ENCODE peak calls at places on chromosome 11, in seven cellular contexts. G is IMR-90, P is stomach, X is GM12878, O is prostate gland, T is ovary, H is heart left ventricle. N is an unnamed sample.

GRCh38 chr11:66728760-66729385 is at the start of gene SPTBN2:
- DNase-seq in G (no peak), X (no peak), T (no peak), H (no peak), P (no peak), O (no peak), N (no peak)

GRCh38 chr11:132872223-132872622 is 660.1 kb downstream of the OPCML start:
- DNase-seq in G (no peak), O (no peak), X (no peak), H (no peak), P (no peak), T (no peak), N (no peak)

GRCh38 chr11:63639195-63639832 is 25.1 kb upstream of the PLAAT3 start:
- DNase-seq in P (no peak), X (no peak), O (no peak), G (peak; percentile 27), T (no peak), H (no peak), N (no peak)

GRCh38 chr11:35138949-35139881 is at the start of gene CD44:
- DNase-seq in X (no peak), O (peak; percentile 79), T (peak; percentile 34), G (peak; percentile 86), H (peak; percentile 77), P (peak; percentile 66), N (peak; percentile 75)

GRCh38 chr11:36899796-36900195 is 301.8 kb upstream of the RAG2 start:
- DNase-seq in H (no peak), X (no peak), P (no peak), T (no peak), O (no peak), G (no peak), N (no peak)

GRCh38 chr11:77026743-77027142 is 7.5 kb upstream of the B3GNT6 start:
- DNase-seq in P (no peak), O (no peak), T (no peak), G (no peak), H (no peak), X (no peak), N (no peak)

GRCh38 chr11:62383822-62384221 is 35.0 kb upstream of the SCGB1A1 start:
- DNase-seq in G (no peak), H (no peak), O (no peak), P (peak; percentile 11), T (no peak), X (no peak), N (no peak)

GRCh38 chr11:128552783-128553661 is 34.3 kb downstream of the ETS1 start:
- DNase-seq in G (peak; percentile 87), O (no peak), H (no peak), T (no peak), X (peak; percentile 95), P (no peak), N (no peak)

GRCh38 chr11:35151896-35152295 is 12.9 kb downstream of the CD44 start:
- DNase-seq in G (no peak), O (no peak), T (no peak), X (no peak), P (no peak), H (no peak), N (no peak)

GRCh38 chr11:35066783-35067476 is 72.0 kb upstream of the CD44 start:
- DNase-seq in O (no peak), H (no peak), G (no peak), P (no peak), T (no peak), X (no peak), N (no peak)

GRCh38 chr11:821513-822371 is 3.0 kb downstream of the PNPLA2 start:
- DNase-seq in H (peak; percentile 78), X (no peak), O (no peak), G (no peak), P (no peak), T (no peak), N (no peak)

GRCh38 chr11:818396-819128 is at the start of gene PNPLA2:
- DNase-seq in O (no peak), P (peak; percentile 64), H (no peak), G (no peak), T (no peak), X (no peak), N (no peak)

GRCh38 chr11:819943-820649 is 1.4 kb downstream of the PNPLA2 start:
- DNase-seq in X (no peak), G (peak; percentile 59), H (peak; percentile 93), P (peak; percentile 97), T (peak; percentile 82), O (peak; percentile 87), N (peak; percentile 77)

GRCh38 chr11:819129-819931 is 616 bp downstream of the PNPLA2 start:
- DNase-seq in X (no peak), H (peak; percentile 97), T (peak; percentile 93), P (peak; percentile 96), O (peak; percentile 93), G (peak; percentile 73), N (no peak)

DNA sequence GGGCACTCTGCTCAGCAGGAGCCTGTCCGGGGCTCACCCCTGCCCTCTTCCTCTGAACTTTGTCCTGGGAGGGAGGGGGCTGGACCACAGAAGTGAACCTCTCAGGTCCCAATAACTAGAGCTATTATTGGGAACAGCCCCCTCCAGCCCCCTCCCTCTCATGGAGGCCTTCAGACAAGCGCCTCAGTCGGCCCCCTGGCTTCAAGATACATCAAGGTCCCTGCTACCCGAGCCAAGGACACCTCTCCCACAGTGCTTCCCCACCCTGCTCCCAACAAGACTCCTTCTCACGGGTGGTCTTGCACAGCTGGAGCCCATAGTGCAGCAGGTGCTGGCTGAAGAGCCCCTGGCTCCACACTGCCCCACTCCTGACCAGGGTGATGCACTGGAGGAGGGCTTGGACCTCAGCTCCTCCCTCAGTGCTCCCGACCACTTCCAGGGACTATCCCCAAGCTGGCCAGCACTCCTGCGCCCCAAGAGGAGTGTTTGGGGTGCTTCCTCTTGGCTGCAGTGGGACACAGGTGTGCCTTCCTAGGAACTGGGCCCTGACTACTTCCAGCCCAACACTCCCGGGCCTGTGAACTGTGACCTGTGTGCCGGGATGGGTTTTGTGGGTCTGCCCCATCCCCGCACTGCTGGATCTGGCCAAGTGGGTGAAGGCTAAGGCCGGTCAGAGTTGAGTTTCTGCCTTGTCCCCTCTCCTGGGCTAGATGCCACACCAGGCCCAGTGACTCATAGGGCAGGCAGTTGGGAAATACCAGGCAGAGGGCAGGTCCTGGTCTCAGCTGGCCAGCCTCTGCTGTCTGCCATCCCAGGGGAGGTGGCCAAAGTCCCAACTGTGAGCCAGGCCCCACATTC is 2.2 kb downstream of the PNPLA2 start:
- DNase-seq in O (no peak), H (peak; percentile 90), G (peak; percentile 56), T (no peak), P (peak; percentile 90), X (no peak), N (peak; percentile 98)
- TF ChIP-seq POLR2A in O (no peak), H (no peak), G (no peak), T (no peak), P (no peak), X (no peak), N (no peak)

DNA sequence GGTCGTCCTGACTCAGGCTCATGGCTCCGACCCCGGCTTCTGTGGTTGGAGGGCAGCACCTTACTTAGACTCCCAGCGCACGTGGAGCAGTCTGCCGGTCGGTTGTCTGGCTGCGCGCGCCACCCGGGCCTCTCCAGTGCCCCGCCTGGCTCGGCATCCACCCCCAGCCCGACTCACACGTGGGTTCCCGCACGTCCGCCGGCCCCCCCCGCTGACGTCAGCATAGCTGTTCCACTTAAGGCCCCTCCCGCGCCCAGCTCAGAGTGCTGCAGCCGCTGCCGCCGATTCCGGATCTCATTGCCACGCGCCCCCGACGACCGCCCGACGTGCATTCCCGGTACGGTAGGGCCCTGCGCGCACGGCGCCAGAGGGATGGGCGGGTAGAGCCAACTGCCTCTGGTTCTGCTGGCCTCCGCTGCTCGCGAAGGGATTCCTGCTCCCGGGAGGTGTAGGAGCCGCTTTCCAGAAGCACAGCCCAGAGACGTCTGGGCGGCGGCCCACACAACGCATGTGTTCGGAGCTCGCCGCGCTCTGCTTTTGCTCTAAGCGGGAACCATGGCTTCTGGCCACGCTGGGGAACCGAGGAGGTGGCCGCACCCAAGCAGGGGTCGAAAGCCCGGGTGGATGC is at the start of gene LDHA:
- DNase-seq in T (peak; percentile 99), G (peak; percentile 94), H (peak; percentile 99), P (peak; percentile 97), O (peak; percentile 96), X (peak; percentile 80), N (peak; percentile 87)
- TF ChIP-seq POLR2A in T (peak; percentile 99), G (peak; percentile 100), H (peak; percentile 62), P (no peak), O (peak; percentile 98), X (peak; percentile 100), N (peak; percentile 100)

DNA sequence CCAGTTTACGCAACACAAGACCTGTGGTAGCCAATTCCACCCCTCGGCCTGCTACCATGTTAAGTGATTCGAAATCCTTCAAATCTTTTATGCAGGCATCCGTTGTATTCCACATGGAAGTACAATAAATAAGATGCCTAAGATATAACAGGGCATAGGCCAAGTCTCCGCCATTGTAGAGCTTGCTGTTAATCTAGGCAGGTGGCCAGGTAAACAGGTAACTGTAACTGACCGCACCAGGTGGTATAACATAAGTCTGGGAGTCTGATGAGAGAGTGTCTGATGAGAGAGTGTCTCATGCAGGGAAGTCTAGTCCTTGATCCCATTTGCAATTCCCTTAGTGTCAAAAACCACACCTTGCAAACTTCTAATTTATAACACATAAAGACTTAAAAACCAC is 20.7 kb downstream of the SMCO4 start:
- DNase-seq in P (no peak), H (no peak), O (no peak), G (no peak), T (no peak), X (no peak), N (no peak)
- TF ChIP-seq POLR2A in P (no peak), H (no peak), O (no peak), G (no peak), T (no peak), X (no peak), N (no peak)

GRCh38 chr11:57336111-57336666 is 497 bp upstream of the SSRP1 start:
- DNase-seq in G (no peak), X (no peak), O (no peak), H (no peak), P (no peak), T (peak; percentile 24), N (no peak)

GRCh38 chr11:57335023-57335342 is 709 bp downstream of the SSRP1 start:
- DNase-seq in P (no peak), O (no peak), X (no peak), G (no peak), H (no peak), T (no peak), N (no peak)

GRCh38 chr11:57332694-57333440 is 2.8 kb downstream of the SSRP1 start:
- DNase-seq in T (no peak), X (no peak), H (no peak), G (no peak), O (no peak), P (no peak), N (no peak)

GRCh38 chr11:57338152-57338551 is at the start of gene P2RX3:
- DNase-seq in X (no peak), O (no peak), H (peak; percentile 75), G (no peak), T (no peak), P (no peak), N (no peak)

DNA sequence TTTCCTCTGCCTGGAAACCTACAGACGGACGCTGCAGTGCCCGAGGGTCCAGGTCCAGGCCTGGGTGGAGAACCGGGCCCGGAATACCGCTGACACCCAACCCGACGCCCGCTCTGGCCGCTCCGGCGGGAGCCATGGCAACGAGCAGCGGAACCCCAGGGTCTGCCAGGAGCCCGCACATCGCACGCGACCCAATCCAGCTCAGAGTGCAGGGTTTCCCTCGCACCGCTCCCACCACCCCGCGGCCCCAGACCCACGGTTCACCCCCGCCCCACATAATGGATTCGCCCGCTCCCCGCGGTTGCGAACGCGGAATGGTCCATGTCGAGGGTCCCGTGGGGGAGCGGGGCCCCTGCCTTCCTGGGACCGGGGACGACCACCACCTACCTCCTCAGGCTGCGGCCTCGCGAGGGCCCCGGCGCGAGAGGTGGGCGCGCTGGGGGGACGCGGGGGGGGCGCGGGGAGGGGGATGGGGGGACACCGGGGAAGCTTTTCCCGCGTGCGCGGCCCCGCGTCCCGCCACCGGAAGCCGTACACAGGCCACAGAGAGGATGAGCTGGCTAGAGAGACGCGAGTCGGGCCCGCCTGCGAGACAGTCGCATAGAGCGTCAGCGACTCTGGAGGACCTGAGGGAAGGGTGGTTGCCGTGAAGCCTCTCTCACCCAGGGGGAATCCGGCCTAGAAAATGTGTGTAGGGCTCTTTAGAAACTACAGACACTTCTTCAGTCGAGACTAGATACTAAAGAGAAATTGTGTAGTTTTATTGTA is at the start of gene SSRP1:
- DNase-seq in O (peak; percentile 82), P (peak; percentile 88), T (peak; percentile 87), X (peak; percentile 47), G (peak; percentile 83), H (peak; percentile 94), N (peak; percentile 88)
- TF ChIP-seq POLR2A in O (peak; percentile 21), P (no peak), T (peak; percentile 51), X (peak; percentile 79), G (peak; percentile 66), H (no peak), N (peak; percentile 66)